ENCODE peak calls at places on chromosomes 13 and 19, in four cellular contexts. One of them, this sample, is unnamed.

GRCh38 chr19:22427587-22428298 is 5.6 kb upstream of the ZNF98 start:
- DNase-seq in neural crest cell: no peak
- DNase-seq in left ventricle myocardium inferior: no peak
- DNase-seq in cardiac muscle cell: no peak
- DNase-seq in this sample: no peak

GRCh38 chr13:20721454-20722357 is 18.2 kb downstream of the IL17D start:
- DNase-seq in neural crest cell: no peak
- DNase-seq in cardiac muscle cell: peak; percentile 78
- DNase-seq in left ventricle myocardium inferior: peak; percentile 55
- DNase-seq in this sample: no peak

GRCh38 chr13:36288794-36289391 is 8.7 kb downstream of the CCDC169 start:
- DNase-seq in neural crest cell: no peak
- DNase-seq in left ventricle myocardium inferior: no peak
- DNase-seq in cardiac muscle cell: no peak
- DNase-seq in this sample: no peak

GRCh38 chr13:88908896-88909535 is 1237.8 kb downstream of the SLITRK5 start:
- DNase-seq in left ventricle myocardium inferior: no peak
- DNase-seq in cardiac muscle cell: no peak
- DNase-seq in neural crest cell: no peak
- DNase-seq in this sample: no peak

GRCh38 chr19:16259385-16260159 is 61.9 kb downstream of the AP1M1 start:
- DNase-seq in neural crest cell: no peak
- DNase-seq in left ventricle myocardium inferior: no peak
- DNase-seq in cardiac muscle cell: no peak
- DNase-seq in this sample: no peak

GRCh38 chr19:19258589-19259338 is 14.3 kb downstream of the TM6SF2 start:
- DNase-seq in cardiac muscle cell: no peak
- DNase-seq in neural crest cell: no peak
- DNase-seq in left ventricle myocardium inferior: no peak
- DNase-seq in this sample: no peak

GRCh38 chr19:30169196-30169900 is 202.8 kb upstream of the ZNF536 start:
- DNase-seq in neural crest cell: no peak
- DNase-seq in cardiac muscle cell: no peak
- DNase-seq in left ventricle myocardium inferior: no peak
- DNase-seq in this sample: no peak

GRCh38 chr19:10419646-10420443 is 493 bp upstream of the PDE4A start:
- DNase-seq in cardiac muscle cell: peak; percentile 72
- DNase-seq in left ventricle myocardium inferior: no peak
- DNase-seq in neural crest cell: no peak
- DNase-seq in this sample: no peak

GRCh38 chr19:16330811-16331690 is 6.4 kb downstream of the KLF2 start:
- DNase-seq in cardiac muscle cell: no peak
- DNase-seq in left ventricle myocardium inferior: no peak
- DNase-seq in neural crest cell: no peak
- DNase-seq in this sample: no peak

GRCh38 chr19:38081547-38082255 is 142.3 kb downstream of the DPF1 start:
- DNase-seq in left ventricle myocardium inferior: no peak
- DNase-seq in neural crest cell: no peak
- DNase-seq in cardiac muscle cell: no peak
- DNase-seq in this sample: no peak

DNA sequence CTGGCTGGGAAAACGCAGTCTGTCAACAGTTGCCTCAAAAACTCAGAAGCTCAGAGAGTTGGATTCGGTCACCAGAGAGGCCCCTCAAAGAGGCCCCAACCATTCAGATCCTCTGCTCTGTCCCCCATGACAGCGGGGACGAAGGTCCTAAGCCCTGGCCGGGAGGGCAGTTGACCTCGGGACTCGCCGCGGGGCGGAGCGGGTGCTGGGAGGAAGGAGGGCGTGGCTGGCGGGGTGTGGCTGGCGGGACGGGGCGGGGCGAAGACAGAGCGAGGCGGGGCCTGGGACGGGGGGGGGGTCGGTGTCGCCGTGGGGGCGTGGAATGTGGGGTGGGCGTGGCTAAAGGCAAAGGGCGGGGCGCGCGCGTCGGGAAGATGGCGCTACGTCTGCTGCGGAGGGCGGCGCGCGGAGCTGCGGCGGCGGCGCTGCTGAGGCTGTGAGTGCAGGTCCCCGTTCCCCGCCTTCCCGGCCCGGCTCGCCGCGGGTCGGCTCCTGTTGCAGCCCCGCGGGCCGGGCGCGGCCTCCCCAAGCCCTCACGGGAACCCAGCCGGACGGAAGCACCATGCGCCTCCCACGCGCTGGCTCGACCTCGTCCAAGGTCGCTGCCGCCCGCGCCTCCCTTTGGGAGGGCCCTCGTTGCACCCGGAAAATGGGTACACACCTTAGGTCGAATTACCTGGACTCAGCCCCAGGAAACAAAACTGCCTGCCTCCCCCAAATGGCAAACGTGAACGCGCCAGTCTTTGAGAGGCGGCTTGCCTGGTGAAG is 105.2 kb downstream of the TM9SF2 start:
- DNase-seq in left ventricle myocardium inferior: peak; percentile 91
- DNase-seq in neural crest cell: peak; percentile 89
- DNase-seq in cardiac muscle cell: peak; percentile 91
- DNase-seq in this sample: peak; percentile 83
- TF ChIP-seq CTCF in left ventricle myocardium inferior: no peak
- TF ChIP-seq CTCF in neural crest cell: peak; percentile 19
- TF ChIP-seq CTCF in cardiac muscle cell: no peak
- TF ChIP-seq CTCF in this sample: no peak

GRCh38 chr19:55702131-55702627 is 27.2 kb downstream of the EPN1 start:
- DNase-seq in neural crest cell: no peak
- DNase-seq in cardiac muscle cell: peak; percentile 71
- DNase-seq in left ventricle myocardium inferior: no peak
- DNase-seq in this sample: no peak

GRCh38 chr19:55705972-55706371 is 30.9 kb downstream of the EPN1 start:
- DNase-seq in left ventricle myocardium inferior: no peak
- DNase-seq in neural crest cell: no peak
- DNase-seq in cardiac muscle cell: no peak
- DNase-seq in this sample: no peak

GRCh38 chr19:55700813-55701212 is 25.8 kb downstream of the EPN1 start:
- DNase-seq in neural crest cell: no peak
- DNase-seq in left ventricle myocardium inferior: no peak
- DNase-seq in cardiac muscle cell: no peak
- DNase-seq in this sample: no peak

GRCh38 chr19:55703790-55704215 is 28.8 kb downstream of the EPN1 start:
- DNase-seq in left ventricle myocardium inferior: no peak
- DNase-seq in neural crest cell: peak; percentile 32
- DNase-seq in cardiac muscle cell: peak; percentile 38
- DNase-seq in this sample: no peak

DNA sequence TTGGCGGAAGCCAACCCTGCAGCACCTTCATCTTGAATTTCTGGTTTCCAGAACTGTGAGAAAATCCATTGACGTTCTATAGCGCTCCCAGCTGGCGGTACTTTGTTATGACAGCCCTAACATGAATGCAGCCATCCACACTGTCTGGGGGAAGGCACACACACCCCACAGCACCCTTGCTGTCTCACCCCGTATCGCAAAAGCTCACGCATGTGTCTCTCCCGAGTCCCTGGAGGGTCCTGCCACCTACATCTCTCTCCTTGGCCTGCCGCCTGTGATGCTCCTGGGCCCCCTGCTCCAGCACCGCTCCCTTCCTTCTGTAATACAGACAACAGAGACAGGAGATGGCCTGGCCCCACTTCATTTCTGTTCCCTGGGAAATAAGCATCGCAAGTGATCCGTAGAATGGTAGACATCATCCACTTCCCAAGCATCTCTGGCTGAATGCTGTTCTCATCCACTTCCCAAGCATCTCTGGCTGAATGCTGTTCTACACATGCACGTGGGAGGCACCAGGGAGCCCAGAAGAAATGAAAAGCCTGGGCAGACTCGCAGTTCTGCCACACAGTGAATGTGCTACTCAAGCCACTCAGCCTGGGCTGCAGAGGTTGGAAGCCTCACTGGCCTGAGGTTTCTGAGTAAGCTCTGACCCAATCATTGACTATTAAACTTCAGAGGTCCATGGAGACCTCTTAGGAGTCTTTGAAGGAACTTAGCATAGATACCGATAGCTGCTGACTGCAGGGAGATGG is 29.6 kb downstream of the EPN1 start:
- DNase-seq in neural crest cell: no peak
- DNase-seq in left ventricle myocardium inferior: no peak
- DNase-seq in cardiac muscle cell: no peak
- DNase-seq in this sample: no peak
- TF ChIP-seq CTCF in neural crest cell: no peak
- TF ChIP-seq CTCF in left ventricle myocardium inferior: no peak
- TF ChIP-seq CTCF in cardiac muscle cell: no peak
- TF ChIP-seq CTCF in this sample: no peak

DNA sequence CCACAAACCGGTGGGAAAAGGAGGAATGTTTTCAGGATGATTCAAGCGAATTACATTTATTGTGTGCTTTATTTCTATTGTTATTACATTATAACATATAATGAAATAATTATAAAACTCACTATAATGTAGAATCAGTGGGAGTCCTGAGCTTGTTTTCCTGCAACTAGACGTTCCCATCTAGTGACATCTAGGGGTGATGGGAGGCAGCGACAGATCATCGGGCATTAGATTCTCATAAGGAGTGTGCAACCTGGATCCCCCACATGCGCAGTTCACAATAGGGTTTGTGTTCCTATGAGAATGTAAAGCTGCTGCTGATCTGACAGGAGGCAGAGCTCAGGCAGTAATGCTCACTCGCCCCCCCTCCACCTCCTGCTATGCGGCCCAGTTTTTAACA is 54.5 kb downstream of the SPTBN4 start:
- DNase-seq in neural crest cell: no peak
- DNase-seq in cardiac muscle cell: peak; percentile 34
- DNase-seq in left ventricle myocardium inferior: no peak
- DNase-seq in this sample: no peak
- TF ChIP-seq CTCF in neural crest cell: no peak
- TF ChIP-seq CTCF in cardiac muscle cell: peak; percentile 43
- TF ChIP-seq CTCF in left ventricle myocardium inferior: peak; percentile 41
- TF ChIP-seq CTCF in this sample: peak; percentile 13

DNA sequence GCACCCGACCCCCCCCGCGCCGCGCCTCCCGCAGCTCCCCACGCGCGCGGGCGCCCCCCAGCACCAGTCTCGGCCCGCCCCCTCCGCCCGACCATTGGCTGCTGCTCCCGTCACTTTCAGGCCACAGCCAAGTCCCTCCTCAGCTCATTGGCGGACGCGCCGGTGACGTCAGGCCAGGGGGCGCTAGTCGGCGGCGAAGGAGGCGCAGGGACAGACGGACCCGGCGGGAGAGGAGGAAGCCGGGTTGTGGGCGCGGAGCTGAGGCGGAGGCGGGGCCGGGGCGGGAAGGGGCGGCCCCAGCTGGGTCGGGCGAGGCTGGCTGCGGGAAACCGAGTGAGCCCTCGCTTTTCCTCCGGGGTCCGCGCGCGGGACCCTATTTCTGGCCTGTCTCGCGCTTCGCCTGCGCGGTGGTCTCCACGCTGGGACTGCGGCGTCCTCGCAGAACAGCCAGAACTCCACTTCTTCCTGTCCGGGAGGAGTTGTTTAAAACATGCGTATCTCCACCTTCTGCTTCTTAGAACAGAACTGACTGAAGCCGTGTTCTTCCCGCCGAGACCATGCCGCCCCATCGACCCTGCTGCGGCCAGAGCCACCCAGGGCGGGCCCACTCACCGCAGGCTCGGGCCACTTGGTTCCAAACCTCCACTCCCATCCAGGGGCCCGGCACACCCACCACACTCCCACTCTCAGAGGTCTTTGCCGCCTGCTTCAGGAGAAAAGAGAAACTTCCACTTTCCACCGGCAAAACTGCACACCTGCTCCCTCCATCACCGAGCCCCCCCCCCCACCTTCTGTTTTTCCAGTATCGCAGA is 459 bp upstream of the TMTC4 start:
- DNase-seq in neural crest cell: peak; percentile 100
- DNase-seq in cardiac muscle cell: peak; percentile 99
- DNase-seq in left ventricle myocardium inferior: peak; percentile 100
- DNase-seq in this sample: peak; percentile 100
- TF ChIP-seq CTCF in neural crest cell: no peak
- TF ChIP-seq CTCF in cardiac muscle cell: peak; percentile 37
- TF ChIP-seq CTCF in left ventricle myocardium inferior: peak; percentile 44
- TF ChIP-seq CTCF in this sample: peak; percentile 35

DNA sequence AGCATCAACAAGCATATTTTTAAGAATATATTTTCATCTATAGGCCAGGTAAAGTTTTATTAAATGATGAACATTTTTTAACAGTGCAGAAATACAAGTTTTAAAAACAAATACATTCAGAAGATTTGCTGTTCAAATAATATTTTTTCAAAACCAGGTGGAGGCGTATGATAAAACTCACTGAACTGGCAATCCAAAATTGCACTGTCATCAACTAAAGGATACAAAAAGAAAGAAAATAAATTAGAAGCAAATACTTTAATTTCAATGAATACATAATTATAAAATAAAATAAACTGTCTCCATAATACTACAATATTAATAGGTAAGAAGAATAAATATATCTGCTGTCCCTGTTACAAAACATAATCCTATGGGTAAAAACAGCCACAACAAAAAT is 21.2 kb downstream of the SPRYD7 start:
- DNase-seq in left ventricle myocardium inferior: no peak
- DNase-seq in neural crest cell: no peak
- DNase-seq in cardiac muscle cell: no peak
- DNase-seq in this sample: no peak
- TF ChIP-seq CTCF in left ventricle myocardium inferior: no peak
- TF ChIP-seq CTCF in neural crest cell: no peak
- TF ChIP-seq CTCF in cardiac muscle cell: no peak
- TF ChIP-seq CTCF in this sample: no peak

DNA sequence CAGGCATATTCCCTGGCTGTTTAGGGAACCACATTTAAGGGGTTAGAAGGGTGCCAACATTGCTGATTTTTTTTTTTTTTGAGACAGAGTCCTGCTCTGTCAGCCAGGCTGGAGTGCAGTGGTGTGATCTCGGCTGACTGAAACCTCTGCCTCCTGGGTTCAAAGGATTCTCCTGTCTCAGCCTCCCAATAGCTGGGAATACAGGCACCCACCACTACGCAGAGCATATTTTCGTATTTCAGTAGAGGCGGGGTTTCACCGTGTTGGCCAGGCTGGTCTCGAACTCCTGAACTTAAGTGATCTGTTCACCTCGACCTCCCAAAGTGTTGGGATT is 7.8 kb upstream of the CRX start:
- DNase-seq in left ventricle myocardium inferior: no peak
- DNase-seq in neural crest cell: no peak
- DNase-seq in cardiac muscle cell: no peak
- DNase-seq in this sample: no peak
- TF ChIP-seq CTCF in left ventricle myocardium inferior: no peak
- TF ChIP-seq CTCF in neural crest cell: peak; percentile 2
- TF ChIP-seq CTCF in cardiac muscle cell: no peak
- TF ChIP-seq CTCF in this sample: peak; percentile 10